ENCODE peak calls at places on chromosomes 13 and 19, in eight cellular contexts. K is breast epithelium; Y is PC-3; U is HCT116; D is right cardiac atrium; C is coronary artery; N is stimulated activated CD4-positive, alpha-beta T cell treated with anti-CD3 and anti-CD28 coated beads, TNF-alpha, amount 100 ng/mL, for 24 hours; M is HS-5. E is an unnamed sample.

GRCh38 chr13:94061316-94061715 is 418.2 kb downstream of the DCT start:
- DNase-seq in K (no peak), U (no peak), M (no peak), N (no peak), C (no peak), Y (no peak), D (no peak), E (no peak)

GRCh38 chr13:44313674-44314073 is 60.0 kb upstream of the SERP2 start:
- DNase-seq in N (no peak), U (peak), C (peak), Y (peak), M (peak), K (no peak), D (no peak), E (no peak)

GRCh38 chr13:95199896-95200295 is 101.4 kb downstream of the ABCC4 start:
- DNase-seq in D (no peak), N (no peak), M (no peak), C (no peak), Y (no peak), K (no peak), U (no peak), E (no peak)

GRCh38 chr13:20069956-20070355 is 90.9 kb downstream of the GJA3 start:
- DNase-seq in U (no peak), M (no peak), N (no peak), K (no peak), D (no peak), Y (no peak), C (no peak), E (no peak)

GRCh38 chr19:12694641-12695040 is 1.8 kb downstream of the FBXW9 start:
- DNase-seq in U (no peak), C (no peak), N (no peak), K (no peak), Y (no peak), D (no peak), M (no peak), E (no peak)

GRCh38 chr19:45693168-45693788 is 812 bp downstream of the QPCTL start:
- DNase-seq in K (peak), Y (peak), N (peak), U (no peak), C (peak), D (peak), M (peak), E (peak)

GRCh38 chr19:45322311-45322710 is 364 bp downstream of the CKM start:
- DNase-seq in D (no peak), Y (no peak), U (no peak), N (no peak), K (no peak), M (no peak), C (no peak), E (no peak)

GRCh38 chr19:13012690-13013608 is 17.7 kb downstream of the NFIX start:
- DNase-seq in M (peak), K (no peak), U (no peak), D (peak), C (no peak), N (no peak), Y (peak), E (peak)

GRCh38 chr19:54535601-54536000 is 33.0 kb downstream of the LAIR2 start:
- DNase-seq in C (no peak), K (no peak), U (no peak), Y (no peak), N (no peak), M (no peak), D (no peak), E (no peak)

GRCh38 chr19:4715529-4716221 is 8.0 kb downstream of the DPP9 start:
- DNase-seq in K (no peak), U (no peak), M (no peak), D (peak), Y (no peak), C (no peak), N (no peak), E (peak)

GRCh38 chr13:112819111-112819510 is 129.3 kb downstream of the ATP11A start:
- DNase-seq in N (no peak), M (no peak), Y (no peak), C (no peak), K (no peak), U (no peak), D (no peak), E (no peak)

GRCh38 chr13:24459234-24459633 is 53.3 kb downstream of the PARP4 start:
- DNase-seq in D (no peak), U (no peak), Y (no peak), C (no peak), N (no peak), K (no peak), M (peak), E (no peak)

GRCh38 chr19:46147791-46148288 is at the start of gene IGFL2:
- DNase-seq in U (peak), K (no peak), Y (peak), C (no peak), D (no peak), M (no peak), N (peak), E (no peak)

GRCh38 chr13:50761406-50761805 is 82.1 kb downstream of the DLEU7 start:
- DNase-seq in M (no peak), N (no peak), K (no peak), Y (no peak), C (no peak), D (no peak), U (no peak), E (no peak)

GRCh38 chr13:50909605-50910482 is at the start of gene RNASEH2B:
- DNase-seq in Y (peak), C (peak), K (peak), N (peak), M (no peak), U (peak), D (peak), E (peak)

GRCh38 chr13:51370811-51371210 is 31.3 kb downstream of the SERPINE3 start:
- DNase-seq in U (no peak), D (no peak), K (no peak), N (no peak), Y (no peak), M (no peak), C (no peak), E (no peak)

GRCh38 chr13:113442354-113442984 is 10.8 kb downstream of the ADPRHL1 start:
- DNase-seq in C (no peak), U (no peak), K (no peak), M (no peak), N (no peak), Y (no peak), D (no peak), E (no peak)

GRCh38 chr19:18879579-18880373 is 16.2 kb downstream of the CERS1 start:
- DNase-seq in U (peak), Y (peak), D (no peak), C (no peak), K (no peak), M (no peak), N (no peak), E (no peak)

GRCh38 chr19:49441210-49441959 is at the start of gene SLC17A7:
- DNase-seq in D (peak), K (no peak), M (no peak), U (no peak), Y (peak), N (no peak), C (no peak), E (peak)

GRCh38 chr19:56162258-56162657 is 13.6 kb upstream of the GALP start:
- DNase-seq in Y (peak), M (no peak), D (no peak), N (no peak), K (no peak), C (no peak), U (no peak), E (no peak)

GRCh38 chr13:99980201-99981114 is 1.1 kb upstream of the ZIC2 start:
- DNase-seq in K (peak), Y (peak), M (no peak), N (no peak), U (peak), D (peak), C (no peak), E (peak)

GRCh38 chr13:60000081-60000480 is 163.6 kb downstream of the DIAPH3 start:
- DNase-seq in C (no peak), Y (no peak), N (no peak), D (no peak), U (no peak), K (no peak), M (no peak), E (no peak)

GRCh38 chr13:79988573-79988972 is 352.4 kb downstream of the SPRY2 start:
- DNase-seq in D (no peak), K (no peak), N (no peak), Y (peak), M (no peak), U (no peak), C (no peak), E (no peak)

GRCh38 chr19:10142701-10143375 is 23.1 kb upstream of the EIF3G start:
- DNase-seq in Y (no peak), D (no peak), K (no peak), U (no peak), N (no peak), M (no peak), C (no peak), E (no peak)

GRCh38 chr19:38786572-38787265 is 2.3 kb upstream of the LGALS7B start:
- DNase-seq in Y (no peak), U (no peak), N (no peak), M (no peak), K (peak), C (no peak), D (no peak), E (no peak)

GRCh38 chr13:31044658-31045620 is 112.5 kb downstream of the TEX26 start:
- DNase-seq in N (no peak), C (no peak), M (no peak), K (no peak), D (no peak), U (peak), Y (peak), E (no peak)